ENCODE peak calls at places on chromosome 20, in seven cellular contexts. Y is astrocyte of the hippocampus; G is fibroblast of pulmonary artery; R is CD8-positive, alpha-beta memory T cell; I is WTC11; C is activated naive CD8-positive, alpha-beta T cell treated with anti-CD3 and anti-CD28 coated beads for 36 hours; X is nephron progenitor cell. L is an unnamed sample.

GRCh38 chr20:38271609-38272120 is 11.1 kb upstream of the KIAA1755 start:
- DNase-seq in Y (no peak), G (no peak), R (no peak), I (no peak), C (no peak), X (no peak), L (no peak)

GRCh38 chr20:45971425-45971674 is 653 bp downstream of the ZNF335 start:
- DNase-seq in Y (no peak), G (no peak), R (no peak), I (no peak), C (no peak), X (no peak), L (no peak)

GRCh38 chr20:60410865-60411264 is 452.6 kb downstream of the CDH26 start:
- DNase-seq in Y (no peak), G (no peak), R (no peak), I (no peak), C (no peak), X (no peak), L (no peak)

GRCh38 chr20:44601801-44602204 is 19.4 kb downstream of the PKIG start:
- DNase-seq in Y (peak), G (peak), R (no peak), I (no peak), C (no peak), X (no peak), L (no peak)

GRCh38 chr20:38806855-38807655 is 1.6 kb downstream of the PPP1R16B start:
- DNase-seq in Y (peak), G (no peak), R (peak), I (peak), C (peak), X (peak), L (peak)

GRCh38 chr20:14512856-14513255 is 175.4 kb upstream of the FLRT3 start:
- DNase-seq in Y (peak), G (no peak), R (no peak), I (no peak), C (no peak), X (no peak), L (no peak)

GRCh38 chr20:17905544-17905943 is 63.0 kb downstream of the SNX5 start:
- DNase-seq in Y (no peak), G (no peak), R (no peak), I (no peak), C (no peak), X (no peak), L (no peak)

GRCh38 chr20:39974966-39975501 is 714.0 kb downstream of the MAFB start:
- DNase-seq in Y (no peak), G (no peak), R (no peak), I (no peak), C (no peak), X (no peak), L (no peak)

GRCh38 chr20:52993091-52993490 is 20.9 kb downstream of the TSHZ2 start:
- DNase-seq in Y (no peak), G (no peak), R (no peak), I (no peak), C (no peak), X (no peak), L (no peak)

GRCh38 chr20:59022754-59023153 is 3.5 kb downstream of the TUBB1 start:
- DNase-seq in Y (no peak), G (no peak), R (no peak), I (no peak), C (no peak), X (no peak), L (no peak)

GRCh38 chr20:23143098-23143497 is 57.0 kb upstream of the CD93 start:
- DNase-seq in Y (peak), G (peak), R (no peak), I (no peak), C (peak), X (no peak), L (no peak)

GRCh38 chr20:36607586-36608387 is 2.2 kb downstream of the RAB5IF start:
- DNase-seq in Y (no peak), G (no peak), R (no peak), I (no peak), C (no peak), X (no peak), L (no peak)

GRCh38 chr20:56624786-56625681 is 4.1 kb upstream of the TFAP2C start:
- DNase-seq in Y (no peak), G (no peak), R (no peak), I (peak), C (no peak), X (peak), L (no peak)

GRCh38 chr20:37468886-37469285 is 52.2 kb upstream of the NNAT start:
- DNase-seq in Y (no peak), G (no peak), R (no peak), I (no peak), C (no peak), X (no peak), L (no peak)

GRCh38 chr20:53033176-53033575 is 61.0 kb downstream of the TSHZ2 start:
- DNase-seq in Y (no peak), G (no peak), R (no peak), I (no peak), C (no peak), X (no peak), L (no peak)

GRCh38 chr20:33909331-33909921 is 84.3 kb upstream of the RALY start:
- DNase-seq in Y (peak), G (peak), R (no peak), I (no peak), C (no peak), X (no peak), L (no peak)

GRCh38 chr20:46237221-46237620 is 71.1 kb downstream of the CDH22 start:
- DNase-seq in Y (no peak), G (no peak), R (no peak), I (peak), C (no peak), X (peak), L (no peak)

GRCh38 chr20:9021216-9021615 is 47.7 kb upstream of the PLCB4 start:
- DNase-seq in Y (no peak), G (no peak), R (no peak), I (no peak), C (no peak), X (no peak), L (no peak)

GRCh38 chr20:23244207-23244915 is 106.2 kb upstream of the NXT1 start:
- DNase-seq in Y (no peak), G (no peak), R (no peak), I (no peak), C (no peak), X (no peak), L (no peak)

GRCh38 chr20:31788578-31788977 is 30.6 kb upstream of the MYLK2 start:
- DNase-seq in Y (no peak), G (no peak), R (no peak), I (peak), C (no peak), X (no peak), L (no peak)

GRCh38 chr20:45193331-45193730 is 13.5 kb upstream of the SEMG1 start:
- DNase-seq in Y (no peak), G (no peak), R (no peak), I (no peak), C (no peak), X (no peak), L (no peak)

GRCh38 chr20:16399801-16400200 is 173.4 kb downstream of the KIF16B start:
- DNase-seq in Y (no peak), G (no peak), R (no peak), I (no peak), C (no peak), X (no peak), L (no peak)

GRCh38 chr20:36991708-36992107 is 40.2 kb upstream of the SAMHD1 start:
- DNase-seq in Y (no peak), G (no peak), R (no peak), I (no peak), C (no peak), X (no peak), L (no peak)

GRCh38 chr20:24761220-24762065 is 187.6 kb upstream of the CST7 start:
- DNase-seq in Y (no peak), G (no peak), R (no peak), I (no peak), C (no peak), X (no peak), L (no peak)

GRCh38 chr20:25033250-25033940 is 24.5 kb downstream of the ACSS1 start:
- DNase-seq in Y (no peak), G (peak), R (no peak), I (no peak), C (no peak), X (no peak), L (no peak)

GRCh38 chr20:21505810-21506530 is 7.9 kb downstream of the NKX2-2 start:
- DNase-seq in Y (peak), G (peak), R (peak), I (peak), C (peak), X (peak), L (peak)

GRCh38 chr20:4674672-4675071 is 47.0 kb upstream of the PRND start:
- DNase-seq in Y (no peak), G (no peak), R (no peak), I (no peak), C (no peak), X (no peak), L (no peak)

GRCh38 chr20:19073584-19074198 is 138.8 kb upstream of the SLC24A3 start:
- DNase-seq in Y (no peak), G (no peak), R (no peak), I (peak), C (no peak), X (peak), L (no peak)

GRCh38 chr20:23889775-23890187 is 10.2 kb upstream of the CST5 start:
- DNase-seq in Y (peak), G (peak), R (peak), I (peak), C (peak), X (peak), L (peak)

GRCh38 chr20:11777861-11778570 is 139.7 kb upstream of the BTBD3 start:
- DNase-seq in Y (peak), G (peak), R (no peak), I (no peak), C (no peak), X (no peak), L (no peak)

GRCh38 chr20:50359607-50360217 is 150.5 kb upstream of the PTPN1 start:
- DNase-seq in Y (no peak), G (no peak), R (no peak), I (no peak), C (no peak), X (no peak), L (no peak)